ENCODE peak calls at places on chromosomes 11 and 22, in four cellular contexts. Q is stimulated activated CD4-positive, alpha-beta T cell treated with anti-CD3 and anti-CD28 coated beads, Interleukin-15, amount 100 ng/mL, for 1 hour; H is activated CD4-positive, alpha-beta T cell treated with anti-CD3 and anti-CD28 coated beads, Interleukin-2, amount 50 U/mL, for 1 hour; N is brain pericyte. X is an unnamed sample.

GRCh38 chr11:60966867-60967266 is 4.6 kb upstream of the CD6 start:
- DNase-seq in Q (no peak), H (no peak), N (no peak), X (no peak)

GRCh38 chr11:119737678-119738439 is 8.9 kb upstream of the NECTIN1 start:
- DNase-seq in Q (no peak), H (no peak), N (no peak), X (no peak)

GRCh38 chr11:64339754-64340408 is at the start of gene CCDC88B:
- DNase-seq in Q (peak), H (peak), N (no peak), X (no peak)

GRCh38 chr11:9170450-9170849 is 79.1 kb upstream of the SCUBE2 start:
- DNase-seq in Q (no peak), H (no peak), N (no peak), X (peak)

GRCh38 chr22:44312766-44313165 is at the start of gene SHISAL1:
- DNase-seq in Q (no peak), H (no peak), N (no peak), X (peak)

GRCh38 chr11:33507967-33508366 is 192.7 kb downstream of the C11orf91 start:
- DNase-seq in Q (no peak), H (no peak), N (no peak), X (no peak)

GRCh38 chr11:2091112-2091746 is 48.0 kb downstream of the IGF2 start:
- DNase-seq in Q (no peak), H (no peak), N (no peak), X (no peak)

GRCh38 chr11:2553886-2554285 is 109.1 kb downstream of the KCNQ1 start:
- DNase-seq in Q (no peak), H (no peak), N (no peak), X (no peak)

GRCh38 chr22:22045576-22046335 is 63.2 kb upstream of the TOP3B start:
- DNase-seq in Q (no peak), H (no peak), N (no peak), X (no peak)

X was measured in astrocyte.